ENCODE peak calls at places on chromosomes 6 and 20, in seven cellular contexts. J is hepatocyte, M is heart right ventricle, N is fibroblast of lung, Q is Panc1, I is ovary, F is heart left ventricle. G is an unnamed sample. For H3K4me1, the result is how much of the 10 kb centered on the place peaks cover.

GRCh38 chr20:43022081-43022480 is 167.6 kb downstream of the PTPRT start:
- DNase-seq in J (no peak), M (no peak), N (no peak), Q (no peak), I (no peak), F (no peak), G (no peak)

GRCh38 chr6:37630281-37630799 is 67.3 kb downstream of the MDGA1 start:
- DNase-seq in J (peak), M (no peak), N (peak), Q (peak), I (no peak), F (no peak), G (no peak)

GRCh38 chr6:40629463-40629862 is 42.3 kb upstream of the LRFN2 start:
- DNase-seq in J (no peak), M (no peak), N (no peak), Q (no peak), I (no peak), F (no peak), G (no peak)

GRCh38 chr6:148779142-148779562 is 32.3 kb downstream of the UST start:
- DNase-seq in J (no peak), M (peak), N (peak), Q (no peak), I (no peak), F (no peak), G (no peak)

GRCh38 chr6:168219167-168219566 is 100.4 kb downstream of the DACT2 start:
- DNase-seq in J (no peak), M (peak), N (no peak), Q (no peak), I (no peak), F (peak), G (no peak)

GRCh38 chr6:127198549-127198948 is 68.1 kb upstream of the RNF146 start:
- DNase-seq in J (no peak), M (no peak), N (peak), Q (no peak), I (no peak), F (no peak), G (no peak)

GRCh38 chr6:97203343-97203742 is 79.7 kb downstream of the MMS22L start:
- DNase-seq in J (peak), M (no peak), N (peak), Q (no peak), I (no peak), F (no peak), G (no peak)

GRCh38 chr6:11317885-11318771 is 85.7 kb upstream of the NEDD9 start:
- DNase-seq in J (peak), M (peak), N (peak), Q (peak), I (peak), F (peak), G (peak)

GRCh38 chr6:48476257-48476656 is 365.3 kb upstream of the PTCHD4 start:
- DNase-seq in J (peak), M (no peak), N (peak), Q (no peak), I (no peak), F (no peak), G (no peak)

GRCh38 chr20:54914995-54915394 is 439.6 kb downstream of the DOK5 start:
- DNase-seq in J (no peak), M (no peak), N (no peak), Q (no peak), I (no peak), F (no peak), G (no peak)

GRCh38 chr6:16704706-16705402 is 56.4 kb downstream of the ATXN1 start:
- DNase-seq in J (no peak), M (no peak), N (peak), Q (no peak), I (no peak), F (no peak), G (no peak)

GRCh38 chr6:38725414-38726183 is 10.5 kb downstream of the DNAH8 start:
- DNase-seq in J (no peak), M (no peak), N (no peak), Q (no peak), I (no peak), F (no peak), G (no peak)

GRCh38 chr6:33815854-33816253 is 12.1 kb upstream of the MLN start:
- DNase-seq in J (no peak), M (no peak), N (no peak), Q (no peak), I (no peak), F (no peak), G (no peak)

GRCh38 chr6:145015739-145016558 is 719.4 kb downstream of the EPM2A start:
- DNase-seq in J (peak), M (no peak), N (peak), Q (peak), I (no peak), F (no peak), G (no peak)

GRCh38 chr6:18327621-18328548 is 59.3 kb upstream of the RNF144B start:
- DNase-seq in J (no peak), M (no peak), N (no peak), Q (no peak), I (no peak), F (no peak), G (peak)

GRCh38 chr6:5679696-5680494 is 326.8 kb downstream of the NRN1 start:
- DNase-seq in J (no peak), M (no peak), N (no peak), Q (no peak), I (no peak), F (no peak), G (no peak)

GRCh38 chr20:1390552-1391403 is 2.1 kb downstream of the FKBP1A start:
- DNase-seq in J (no peak), M (no peak), N (no peak), Q (no peak), I (no peak), F (no peak), G (no peak)

GRCh38 chr20:61982240-61982950 is 83.3 kb downstream of the TAF4 start:
- DNase-seq in J (no peak), M (no peak), N (no peak), Q (no peak), I (no peak), F (no peak), G (no peak)

GRCh38 chr6:7058250-7058923 is 49.4 kb upstream of the RREB1 start:
- DNase-seq in J (peak), M (no peak), N (peak), Q (peak), I (no peak), F (no peak), G (no peak)

GRCh38 chr6:150560884-150561219 is 38.8 kb upstream of the PLEKHG1 start:
- DNase-seq in J (no peak), M (no peak), N (no peak), Q (no peak), I (no peak), F (no peak), G (no peak)

GRCh38 chr20:17571967-17572638 is 2.2 kb downstream of the DSTN start:
- DNase-seq in J (no peak), M (no peak), N (no peak), Q (no peak), I (no peak), F (no peak), G (no peak)

GRCh38 chr20:41038878-41039404 is 10.3 kb downstream of the TOP1 start:
- DNase-seq in J (peak), M (no peak), N (no peak), Q (no peak), I (no peak), F (no peak), G (no peak)

GRCh38 chr6:113859349-113860164 is 2.4 kb downstream of the MARCKS start:
- DNase-seq in J (peak), M (peak), N (peak), Q (no peak), I (peak), F (peak), G (peak)

GRCh38 chr20:48052492-48052870 is 267.2 kb upstream of the SULF2 start:
- DNase-seq in J (peak), M (no peak), N (no peak), Q (no peak), I (no peak), F (no peak), G (no peak)

GRCh38 chr6:25050356-25050755 is 114.6 kb upstream of the RIPOR2 start:
- DNase-seq in J (peak), M (no peak), N (peak), Q (no peak), I (no peak), F (no peak), G (peak)

GRCh38 chr20:48861444-48861843 is 33.6 kb upstream of the PREX1 start:
- DNase-seq in J (no peak), M (no peak), N (no peak), Q (no peak), I (no peak), F (no peak), G (no peak)

GRCh38 chr6:170111816-170112582 is 178.9 kb downstream of the DLL1 start:
- DNase-seq in J (no peak), M (peak), N (no peak), Q (no peak), I (no peak), F (peak), G (peak)

GRCh38 chr6:153043719-153044118 is 41.2 kb upstream of the MTRF1L start:
- DNase-seq in J (no peak), M (no peak), N (no peak), Q (no peak), I (no peak), F (no peak), G (no peak)

GRCh38 chr6:81446509-81446908 is 306.0 kb downstream of the TENT5A start:
- DNase-seq in J (no peak), M (no peak), N (no peak), Q (no peak), I (no peak), F (no peak), G (no peak)

GRCh38 chr6:121932071-121933009 is 467.1 kb upstream of the HSF2 start:
- DNase-seq in J (peak), M (peak), N (peak), Q (peak), I (no peak), F (peak), G (no peak)

GRCh38 chr20:40738976-40739375 is 49.9 kb upstream of the MAFB start:
- DNase-seq in J (no peak), M (no peak), N (no peak), Q (no peak), I (no peak), F (no peak), G (no peak)

GRCh38 chr6:116011520-116011919 is 49.2 kb downstream of the FRK start:
- DNase-seq in J (no peak), M (no peak), N (no peak), Q (no peak), I (no peak), F (no peak), G (no peak)

GRCh38 chr20:46073024-46073423 is 16.7 kb downstream of the NCOA5 start:
- DNase-seq in J (no peak), M (no peak), N (no peak), Q (no peak), I (no peak), F (no peak), G (no peak)

GRCh38 chr20:14055127-14055742 is 59.9 kb downstream of the MACROD2 start:
- DNase-seq in J (peak), M (peak), N (peak), Q (peak), I (no peak), F (no peak), G (no peak)
- TF ChIP-seq CTCF in J (peak), M (peak), N (peak), Q (peak), I (peak), F (peak), G (no peak)

DNA sequence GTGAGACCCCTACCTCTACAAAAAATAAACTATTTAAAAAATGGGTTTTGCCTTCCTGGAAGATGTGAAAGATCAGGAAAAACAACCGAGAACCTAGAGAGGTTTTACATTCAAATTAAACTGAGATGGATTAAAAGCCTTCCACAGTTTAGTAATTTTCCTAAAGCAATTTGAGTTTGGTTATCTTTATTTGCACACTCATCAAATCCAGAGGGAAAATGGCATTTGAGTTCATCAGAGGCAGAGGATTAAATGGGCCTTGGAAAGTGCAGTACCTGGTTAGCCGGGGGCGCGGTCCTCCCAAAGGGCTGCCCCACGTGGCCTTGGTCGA is 157.0 kb upstream of the INSM1 start:
- DNase-seq in J (no peak), M (no peak), N (no peak), Q (no peak), I (no peak), F (no peak), G (peak)
- H3K4me1 ChIP-seq in J (under half), M (under half), N (under half), Q (under half), I (under half), F (under half), G (under half)

GRCh38 chr20:12927489-12927888 is 81.3 kb upstream of the SPTLC3 start:
- DNase-seq in J (no peak), M (no peak), N (no peak), Q (no peak), I (no peak), F (no peak), G (no peak)

GRCh38 chr20:12928358-12928754 is 80.4 kb upstream of the SPTLC3 start:
- DNase-seq in J (no peak), M (no peak), N (no peak), Q (no peak), I (no peak), F (no peak), G (no peak)

GRCh38 chr20:12925863-12926547 is 82.8 kb upstream of the SPTLC3 start:
- DNase-seq in J (no peak), M (no peak), N (no peak), Q (no peak), I (no peak), F (no peak), G (no peak)

GRCh38 chr20:12924126-12924525 is 84.6 kb upstream of the SPTLC3 start:
- DNase-seq in J (no peak), M (no peak), N (no peak), Q (no peak), I (no peak), F (no peak), G (no peak)

GRCh38 chr20:12925214-12925755 is 83.5 kb upstream of the SPTLC3 start:
- DNase-seq in J (peak), M (peak), N (peak), Q (peak), I (peak), F (no peak), G (no peak)
- TF ChIP-seq CTCF in J (peak), M (peak), N (peak), Q (peak), I (peak), F (peak), G (peak)

GRCh38 chr6:30898750-30899360 is 9.2 kb upstream of the GTF2H4 start:
- DNase-seq in J (no peak), M (no peak), N (no peak), Q (no peak), I (no peak), F (no peak), G (no peak)
- H3K4me1 ChIP-seq in J (under half), M (under half), N (under half), Q (under half), I (under half), F (under half), G (under half)

GRCh38 chr20:50655325-50655880 is 35.9 kb downstream of the RIPOR3 start:
- DNase-seq in J (peak), M (peak), N (peak), Q (no peak), I (peak), F (peak), G (no peak)
- TF ChIP-seq CTCF in J (no peak), M (no peak), N (no peak), Q (no peak), I (no peak), F (no peak), G (no peak)

G was measured in upper lobe of left lung.